ENCODE peak calls at places on chromosomes 7 and 10, in four cellular contexts. One of them, this sample, is unnamed.

GRCh38 chr7:113078321-113078720 is 8.3 kb downstream of the GPR85 start:
- DNase-seq in HepG2: no peak
- DNase-seq in H1: no peak
- DNase-seq in GM12878: no peak
- DNase-seq in this sample: no peak

GRCh38 chr7:158431941-158432347 is 155.7 kb downstream of the PTPRN2 start:
- DNase-seq in HepG2: peak
- DNase-seq in H1: no peak
- DNase-seq in GM12878: no peak
- DNase-seq in this sample: peak

GRCh38 chr10:11330383-11331020 is 280.9 kb downstream of the USP6NL start:
- DNase-seq in HepG2: no peak
- DNase-seq in H1: no peak
- DNase-seq in GM12878: no peak
- DNase-seq in this sample: no peak

GRCh38 chr7:16753932-16754571 is 497 bp downstream of the TSPAN13 start:
- DNase-seq in HepG2: peak
- DNase-seq in H1: peak
- DNase-seq in GM12878: no peak
- DNase-seq in this sample: peak

GRCh38 chr7:80806653-80807052 is 112.2 kb downstream of the SEMA3C start:
- DNase-seq in HepG2: no peak
- DNase-seq in H1: no peak
- DNase-seq in GM12878: no peak
- DNase-seq in this sample: no peak

GRCh38 chr10:5524721-5525531 is at the start of gene CALML3:
- DNase-seq in HepG2: no peak
- DNase-seq in H1: no peak
- DNase-seq in GM12878: no peak
- DNase-seq in this sample: no peak

GRCh38 chr7:113775804-113776203 is 143.0 kb downstream of the PPP1R3A start:
- DNase-seq in HepG2: no peak
- DNase-seq in H1: no peak
- DNase-seq in GM12878: no peak
- DNase-seq in this sample: no peak

GRCh38 chr10:44426247-44427034 is 41.5 kb upstream of the CXCL12 start:
- DNase-seq in HepG2: no peak
- DNase-seq in H1: no peak
- DNase-seq in GM12878: no peak
- DNase-seq in this sample: no peak

GRCh38 chr10:26890956-26891355 is 30.2 kb upstream of the ABI1 start:
- DNase-seq in HepG2: peak
- DNase-seq in H1: peak
- DNase-seq in GM12878: no peak
- DNase-seq in this sample: peak

GRCh38 chr7:106681815-106682495 is 21.0 kb upstream of the CCDC71L start:
- DNase-seq in HepG2: no peak
- DNase-seq in H1: no peak
- DNase-seq in GM12878: no peak
- DNase-seq in this sample: no peak

GRCh38 chr7:24573554-24574338 is 494 bp downstream of the PALS2 start:
- DNase-seq in HepG2: peak
- DNase-seq in H1: peak
- DNase-seq in GM12878: no peak
- DNase-seq in this sample: peak

GRCh38 chr10:123760648-123761428 is 94.7 kb downstream of the GPR26 start:
- DNase-seq in HepG2: no peak
- DNase-seq in H1: no peak
- DNase-seq in GM12878: no peak
- DNase-seq in this sample: no peak

GRCh38 chr10:88048312-88048711 is 184.9 kb downstream of the PTEN start:
- DNase-seq in HepG2: no peak
- DNase-seq in H1: no peak
- DNase-seq in GM12878: no peak
- DNase-seq in this sample: no peak

GRCh38 chr10:124341768-124342135 is 77.0 kb downstream of the OAT start:
- DNase-seq in HepG2: no peak
- DNase-seq in H1: no peak
- DNase-seq in GM12878: peak
- DNase-seq in this sample: peak

GRCh38 chr10:107418411-107418810 is 253.9 kb upstream of the SORCS1 start:
- DNase-seq in HepG2: no peak
- DNase-seq in H1: no peak
- DNase-seq in GM12878: peak
- DNase-seq in this sample: no peak

GRCh38 chr10:111281516-111281915 is 204.7 kb downstream of the ADRA2A start:
- DNase-seq in HepG2: peak
- DNase-seq in H1: peak
- DNase-seq in GM12878: no peak
- DNase-seq in this sample: peak

GRCh38 chr10:113557389-113558321 is 4.8 kb downstream of the HABP2 start:
- DNase-seq in HepG2: no peak
- DNase-seq in H1: peak
- DNase-seq in GM12878: no peak
- DNase-seq in this sample: peak

GRCh38 chr7:116547347-116547746 is 22.5 kb downstream of the CAV1 start:
- DNase-seq in HepG2: no peak
- DNase-seq in H1: no peak
- DNase-seq in GM12878: no peak
- DNase-seq in this sample: no peak

GRCh38 chr10:113679463-113680171 is at the start of gene CASP7:
- DNase-seq in HepG2: peak
- DNase-seq in H1: peak
- DNase-seq in GM12878: no peak
- DNase-seq in this sample: peak

GRCh38 chr7:47711776-47712175 is 129.9 kb upstream of the TNS3 start:
- DNase-seq in HepG2: no peak
- DNase-seq in H1: no peak
- DNase-seq in GM12878: no peak
- DNase-seq in this sample: no peak

GRCh38 chr7:42126475-42127231 is 110.4 kb downstream of the GLI3 start:
- DNase-seq in HepG2: no peak
- DNase-seq in H1: no peak
- DNase-seq in GM12878: no peak
- DNase-seq in this sample: no peak

GRCh38 chr7:45647426-45647825 is 73.3 kb downstream of the ADCY1 start:
- DNase-seq in HepG2: no peak
- DNase-seq in H1: no peak
- DNase-seq in GM12878: no peak
- DNase-seq in this sample: no peak

GRCh38 chr10:21499580-21499909 is 25.9 kb downstream of the SKIDA1 start:
- DNase-seq in HepG2: no peak
- DNase-seq in H1: no peak
- DNase-seq in GM12878: no peak
- DNase-seq in this sample: no peak

GRCh38 chr7:69796421-69796820 is 198.1 kb downstream of the AUTS2 start:
- DNase-seq in HepG2: no peak
- DNase-seq in H1: no peak
- DNase-seq in GM12878: no peak
- DNase-seq in this sample: no peak

GRCh38 chr7:144768633-144769032 is 67.2 kb downstream of the TPK1 start:
- DNase-seq in HepG2: no peak
- DNase-seq in H1: no peak
- DNase-seq in GM12878: no peak
- DNase-seq in this sample: no peak

GRCh38 chr7:144771921-144772320 is 63.9 kb downstream of the TPK1 start:
- DNase-seq in HepG2: no peak
- DNase-seq in H1: no peak
- DNase-seq in GM12878: no peak
- DNase-seq in this sample: no peak

GRCh38 chr7:144769352-144769751 is 66.5 kb downstream of the TPK1 start:
- DNase-seq in HepG2: no peak
- DNase-seq in H1: no peak
- DNase-seq in GM12878: no peak
- DNase-seq in this sample: no peak
- TF ChIP-seq BRCA1 in HepG2: no peak
- TF ChIP-seq BRCA1 in H1: no peak
- TF ChIP-seq BRCA1 in GM12878: no peak
- TF ChIP-seq BRCA1 in this sample: no peak

DNA sequence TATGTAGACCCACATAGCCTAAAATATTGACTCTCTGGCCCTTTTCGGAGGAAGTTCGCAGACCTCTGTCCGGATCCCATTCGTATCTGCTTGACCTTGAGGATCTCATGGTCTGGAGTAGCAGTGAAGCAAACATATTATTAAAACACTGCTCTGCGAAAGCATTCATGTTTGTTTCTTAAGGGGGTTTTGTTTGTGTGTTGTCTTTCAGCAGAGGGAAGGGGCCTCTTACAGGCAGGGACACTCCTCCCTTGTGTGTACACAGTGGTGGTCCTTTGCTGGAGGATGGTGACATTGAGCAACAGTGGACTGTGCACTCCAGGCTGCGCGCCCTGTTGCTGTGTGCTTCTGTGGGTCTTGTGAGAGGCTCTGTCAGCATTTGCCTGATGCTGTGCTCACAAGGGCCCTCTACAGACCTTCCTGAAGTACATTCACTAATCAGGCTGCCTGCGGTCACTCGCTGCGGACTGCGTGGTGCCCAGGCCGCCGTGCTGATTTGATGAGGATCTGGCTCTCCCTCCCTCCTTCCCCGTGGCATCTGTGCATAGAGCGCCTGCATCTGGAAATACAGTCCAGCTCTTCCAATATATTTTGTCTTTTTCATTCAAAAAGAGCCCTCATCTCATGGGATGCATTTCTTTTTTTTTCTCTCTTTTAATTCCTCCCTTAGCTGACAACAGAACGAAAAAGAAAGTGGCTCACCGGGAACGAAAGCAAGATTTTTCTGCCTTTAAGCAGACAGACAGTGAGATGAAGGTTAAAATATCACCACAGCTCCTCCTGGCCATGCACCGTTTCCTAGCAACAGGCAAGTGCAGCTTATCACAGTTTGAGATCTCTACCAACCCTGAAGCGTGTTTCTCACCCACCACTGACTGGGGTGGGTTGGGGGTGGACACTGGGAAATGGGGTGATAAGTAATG is 135.8 kb downstream of the CNNM2 start:
- DNase-seq in HepG2: peak
- DNase-seq in H1: peak
- DNase-seq in GM12878: peak
- DNase-seq in this sample: peak
- TF ChIP-seq BRCA1 in HepG2: no peak
- TF ChIP-seq BRCA1 in H1: no peak
- TF ChIP-seq BRCA1 in GM12878: no peak
- TF ChIP-seq BRCA1 in this sample: no peak

GRCh38 chr7:27031289-27032172 is 64.3 kb downstream of the HOXA1 start:
- DNase-seq in HepG2: no peak
- DNase-seq in H1: no peak
- DNase-seq in GM12878: peak
- DNase-seq in this sample: no peak
- TF ChIP-seq BRCA1 in HepG2: no peak
- TF ChIP-seq BRCA1 in H1: no peak
- TF ChIP-seq BRCA1 in GM12878: no peak
- TF ChIP-seq BRCA1 in this sample: no peak

GRCh38 chr7:155368894-155369600 is 71.4 kb downstream of the INSIG1 start:
- DNase-seq in HepG2: no peak
- DNase-seq in H1: no peak
- DNase-seq in GM12878: no peak
- DNase-seq in this sample: no peak
- TF ChIP-seq BRCA1 in HepG2: no peak
- TF ChIP-seq BRCA1 in H1: no peak
- TF ChIP-seq BRCA1 in GM12878: no peak
- TF ChIP-seq BRCA1 in this sample: no peak

GRCh38 chr7:2029211-2029905 is 203.4 kb downstream of the MAD1L1 start:
- DNase-seq in HepG2: no peak
- DNase-seq in H1: no peak
- DNase-seq in GM12878: no peak
- DNase-seq in this sample: no peak

GRCh38 chr7:2030475-2031456 is 202.0 kb downstream of the MAD1L1 start:
- DNase-seq in HepG2: no peak
- DNase-seq in H1: no peak
- DNase-seq in GM12878: no peak
- DNase-seq in this sample: peak

GRCh38 chr7:2029936-2030335 is 202.8 kb downstream of the MAD1L1 start:
- DNase-seq in HepG2: no peak
- DNase-seq in H1: no peak
- DNase-seq in GM12878: no peak
- DNase-seq in this sample: no peak

GRCh38 chr7:2031496-2031895 is 201.2 kb downstream of the MAD1L1 start:
- DNase-seq in HepG2: no peak
- DNase-seq in H1: no peak
- DNase-seq in GM12878: no peak
- DNase-seq in this sample: no peak

GRCh38 chr7:2028733-2029132 is 204.0 kb downstream of the MAD1L1 start:
- DNase-seq in HepG2: no peak
- DNase-seq in H1: no peak
- DNase-seq in GM12878: no peak
- DNase-seq in this sample: no peak
- TF ChIP-seq BRCA1 in HepG2: no peak
- TF ChIP-seq BRCA1 in H1: no peak
- TF ChIP-seq BRCA1 in GM12878: no peak
- TF ChIP-seq BRCA1 in this sample: no peak

GRCh38 chr10:96850825-96851224 is 18.7 kb downstream of the LCOR start:
- DNase-seq in HepG2: no peak
- DNase-seq in H1: no peak
- DNase-seq in GM12878: no peak
- DNase-seq in this sample: no peak
- TF ChIP-seq BRCA1 in HepG2: no peak
- TF ChIP-seq BRCA1 in H1: no peak
- TF ChIP-seq BRCA1 in GM12878: no peak
- TF ChIP-seq BRCA1 in this sample: no peak

GRCh38 chr7:12623885-12624498 is 53.5 kb downstream of the SCIN start:
- DNase-seq in HepG2: no peak
- DNase-seq in H1: no peak
- DNase-seq in GM12878: no peak
- DNase-seq in this sample: peak
- TF ChIP-seq BRCA1 in HepG2: no peak
- TF ChIP-seq BRCA1 in H1: no peak
- TF ChIP-seq BRCA1 in GM12878: no peak
- TF ChIP-seq BRCA1 in this sample: no peak

DNA sequence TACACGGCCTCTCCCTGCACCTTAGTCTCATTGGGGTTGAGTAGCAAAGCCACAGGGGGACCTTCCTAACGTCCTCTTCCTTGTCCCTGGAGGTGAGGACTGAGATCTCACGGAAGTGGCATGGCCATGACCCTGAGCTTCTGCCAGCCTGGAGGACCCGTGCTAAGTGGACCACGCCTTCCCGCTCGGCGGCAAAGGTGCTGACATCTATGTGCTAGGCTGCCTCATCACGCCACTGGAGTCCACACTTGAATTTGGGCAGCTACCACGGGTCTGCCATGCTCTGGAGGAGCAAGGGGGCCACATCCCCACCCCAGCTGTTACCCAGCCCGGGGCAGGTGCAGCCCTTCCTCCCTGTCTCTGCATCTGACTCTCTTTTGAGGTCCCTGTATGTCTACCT is 15.3 kb downstream of the GHRHR start:
- DNase-seq in HepG2: no peak
- DNase-seq in H1: no peak
- DNase-seq in GM12878: no peak
- DNase-seq in this sample: no peak
- TF ChIP-seq BRCA1 in HepG2: no peak
- TF ChIP-seq BRCA1 in H1: no peak
- TF ChIP-seq BRCA1 in GM12878: no peak
- TF ChIP-seq BRCA1 in this sample: no peak

GRCh38 chr10:17115683-17116082 is 13.9 kb downstream of the CUBN start:
- DNase-seq in HepG2: no peak
- DNase-seq in H1: no peak
- DNase-seq in GM12878: no peak
- DNase-seq in this sample: no peak
- TF ChIP-seq BRCA1 in HepG2: no peak
- TF ChIP-seq BRCA1 in H1: no peak
- TF ChIP-seq BRCA1 in GM12878: no peak
- TF ChIP-seq BRCA1 in this sample: no peak

This sample was measured in K562.